ENCODE peak calls at places on chromosomes 11 and 22, in six cellular contexts. One of them, this sample, is unnamed.

GRCh38 chr11:124867700-124868099 is 2.5 kb downstream of the ROBO3 start:
- DNase-seq in cardiac fibroblast: peak; percentile 49
- DNase-seq in A549: peak; percentile 40
- DNase-seq in fibroblast of the aortic adventitia: peak; percentile 39
- DNase-seq in left ventricle myocardium inferior: no peak
- DNase-seq in testis: no peak
- DNase-seq in this sample: peak; percentile 33

GRCh38 chr11:122754553-122755322 is 83.6 kb upstream of the CRTAM start:
- DNase-seq in cardiac fibroblast: no peak
- DNase-seq in A549: no peak
- DNase-seq in fibroblast of the aortic adventitia: no peak
- DNase-seq in left ventricle myocardium inferior: no peak
- DNase-seq in testis: no peak
- DNase-seq in this sample: no peak

GRCh38 chr11:11420512-11420911 is 67.5 kb upstream of the CSNK2A3 start:
- DNase-seq in cardiac fibroblast: no peak
- DNase-seq in A549: no peak
- DNase-seq in fibroblast of the aortic adventitia: no peak
- DNase-seq in left ventricle myocardium inferior: no peak
- DNase-seq in testis: no peak
- DNase-seq in this sample: no peak

GRCh38 chr22:40727607-40728325 is 48.5 kb downstream of the MCHR1 start:
- DNase-seq in cardiac fibroblast: no peak
- DNase-seq in A549: no peak
- DNase-seq in fibroblast of the aortic adventitia: no peak
- DNase-seq in left ventricle myocardium inferior: no peak
- DNase-seq in testis: no peak
- DNase-seq in this sample: no peak

GRCh38 chr11:95378106-95378505 is 147.1 kb upstream of the SESN3 start:
- DNase-seq in cardiac fibroblast: no peak
- DNase-seq in A549: no peak
- DNase-seq in fibroblast of the aortic adventitia: peak; percentile 43
- DNase-seq in left ventricle myocardium inferior: no peak
- DNase-seq in testis: no peak
- DNase-seq in this sample: peak; percentile 56

GRCh38 chr11:27218498-27219038 is 144.4 kb downstream of the CCDC34 start:
- DNase-seq in cardiac fibroblast: peak; percentile 56
- DNase-seq in A549: peak; percentile 60
- DNase-seq in fibroblast of the aortic adventitia: peak; percentile 94
- DNase-seq in left ventricle myocardium inferior: no peak
- DNase-seq in testis: no peak
- DNase-seq in this sample: peak; percentile 96

GRCh38 chr22:25057013-25057881 is 104.7 kb downstream of the KIAA1671 start:
- DNase-seq in cardiac fibroblast: peak; percentile 52
- DNase-seq in A549: peak; percentile 56
- DNase-seq in fibroblast of the aortic adventitia: peak; percentile 20
- DNase-seq in left ventricle myocardium inferior: peak; percentile 58
- DNase-seq in testis: peak; percentile 79
- DNase-seq in this sample: peak; percentile 23

GRCh38 chr11:61425367-61426131 is 4.2 kb downstream of the CPSF7 start:
- DNase-seq in cardiac fibroblast: no peak
- DNase-seq in A549: no peak
- DNase-seq in fibroblast of the aortic adventitia: no peak
- DNase-seq in left ventricle myocardium inferior: no peak
- DNase-seq in testis: no peak
- DNase-seq in this sample: no peak

GRCh38 chr11:123719452-123719851 is 22.0 kb downstream of the ZNF202 start:
- DNase-seq in cardiac fibroblast: no peak
- DNase-seq in A549: no peak
- DNase-seq in fibroblast of the aortic adventitia: peak; percentile 47
- DNase-seq in left ventricle myocardium inferior: no peak
- DNase-seq in testis: no peak
- DNase-seq in this sample: peak; percentile 57

GRCh38 chr11:7903940-7904339 is 27.1 kb downstream of the OR10A6 start:
- DNase-seq in cardiac fibroblast: no peak
- DNase-seq in A549: no peak
- DNase-seq in fibroblast of the aortic adventitia: no peak
- DNase-seq in left ventricle myocardium inferior: no peak
- DNase-seq in testis: no peak
- DNase-seq in this sample: no peak

GRCh38 chr22:22714600-22715361 is 70.4 kb downstream of the GGTLC2 start:
- DNase-seq in cardiac fibroblast: no peak
- DNase-seq in A549: no peak
- DNase-seq in fibroblast of the aortic adventitia: no peak
- DNase-seq in left ventricle myocardium inferior: no peak
- DNase-seq in testis: no peak
- DNase-seq in this sample: no peak
- H3K4me3 ChIP-seq in cardiac fibroblast: no peak overlapping the region
- H3K4me3 ChIP-seq in A549: no peak overlapping the region
- H3K4me3 ChIP-seq in fibroblast of the aortic adventitia: no peak overlapping the region
- H3K4me3 ChIP-seq in left ventricle myocardium inferior: no peak overlapping the region
- H3K4me3 ChIP-seq in testis: no peak overlapping the region
- H3K4me3 ChIP-seq in this sample: no peak overlapping the region

GRCh38 chr11:117430293-117430955 is 102.8 kb downstream of the CEP164 start:
- DNase-seq in cardiac fibroblast: no peak
- DNase-seq in A549: no peak
- DNase-seq in fibroblast of the aortic adventitia: no peak
- DNase-seq in left ventricle myocardium inferior: no peak
- DNase-seq in testis: no peak
- DNase-seq in this sample: no peak

GRCh38 chr11:117428186-117428855 is 100.7 kb downstream of the CEP164 start:
- DNase-seq in cardiac fibroblast: no peak
- DNase-seq in A549: no peak
- DNase-seq in fibroblast of the aortic adventitia: no peak
- DNase-seq in left ventricle myocardium inferior: no peak
- DNase-seq in testis: no peak
- DNase-seq in this sample: no peak

GRCh38 chr11:117427356-117427874 is 99.8 kb downstream of the CEP164 start:
- DNase-seq in cardiac fibroblast: no peak
- DNase-seq in A549: no peak
- DNase-seq in fibroblast of the aortic adventitia: no peak
- DNase-seq in left ventricle myocardium inferior: no peak
- DNase-seq in testis: no peak
- DNase-seq in this sample: no peak

GRCh38 chr11:117426941-117427340 is 99.3 kb downstream of the CEP164 start:
- DNase-seq in cardiac fibroblast: no peak
- DNase-seq in A549: no peak
- DNase-seq in fibroblast of the aortic adventitia: no peak
- DNase-seq in left ventricle myocardium inferior: no peak
- DNase-seq in testis: no peak
- DNase-seq in this sample: no peak

GRCh38 chr11:117428856-117429229 is 101.2 kb downstream of the CEP164 start:
- DNase-seq in cardiac fibroblast: no peak
- DNase-seq in A549: no peak
- DNase-seq in fibroblast of the aortic adventitia: no peak
- DNase-seq in left ventricle myocardium inferior: no peak
- DNase-seq in testis: no peak
- DNase-seq in this sample: no peak
- TF ChIP-seq CTCF in cardiac fibroblast: no peak
- TF ChIP-seq CTCF in A549: no peak
- TF ChIP-seq CTCF in fibroblast of the aortic adventitia: no peak
- TF ChIP-seq CTCF in left ventricle myocardium inferior: no peak
- TF ChIP-seq CTCF in testis: no peak
- TF ChIP-seq CTCF in this sample: no peak

DNA sequence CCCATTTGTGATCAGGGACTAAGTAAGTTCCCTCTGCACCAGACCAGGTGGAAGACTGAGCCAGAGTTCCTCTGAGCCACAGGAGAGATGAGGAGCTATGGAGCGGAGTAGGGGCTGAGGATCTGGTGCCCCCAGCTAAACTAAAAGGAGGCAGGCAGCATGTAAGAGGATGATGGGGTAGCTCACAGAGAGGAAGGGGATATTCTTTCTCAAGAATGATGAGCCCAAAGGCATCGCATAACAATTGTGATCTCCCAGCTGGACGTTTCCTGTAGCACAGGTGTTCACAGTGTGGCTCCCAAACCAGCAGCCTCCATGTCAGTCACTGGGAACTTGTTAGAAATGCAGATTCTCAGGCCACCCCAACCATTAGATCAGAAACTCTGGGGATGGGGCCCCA is 24.4 kb downstream of the ADAMTS8 start:
- DNase-seq in cardiac fibroblast: no peak
- DNase-seq in A549: no peak
- DNase-seq in fibroblast of the aortic adventitia: no peak
- DNase-seq in left ventricle myocardium inferior: no peak
- DNase-seq in testis: no peak
- DNase-seq in this sample: no peak
- H3K4me3 ChIP-seq in cardiac fibroblast: no peak overlapping the region
- H3K4me3 ChIP-seq in A549: no peak overlapping the region
- H3K4me3 ChIP-seq in fibroblast of the aortic adventitia: no peak overlapping the region
- H3K4me3 ChIP-seq in left ventricle myocardium inferior: no peak overlapping the region
- H3K4me3 ChIP-seq in testis: no peak overlapping the region
- H3K4me3 ChIP-seq in this sample: no peak overlapping the region

DNA sequence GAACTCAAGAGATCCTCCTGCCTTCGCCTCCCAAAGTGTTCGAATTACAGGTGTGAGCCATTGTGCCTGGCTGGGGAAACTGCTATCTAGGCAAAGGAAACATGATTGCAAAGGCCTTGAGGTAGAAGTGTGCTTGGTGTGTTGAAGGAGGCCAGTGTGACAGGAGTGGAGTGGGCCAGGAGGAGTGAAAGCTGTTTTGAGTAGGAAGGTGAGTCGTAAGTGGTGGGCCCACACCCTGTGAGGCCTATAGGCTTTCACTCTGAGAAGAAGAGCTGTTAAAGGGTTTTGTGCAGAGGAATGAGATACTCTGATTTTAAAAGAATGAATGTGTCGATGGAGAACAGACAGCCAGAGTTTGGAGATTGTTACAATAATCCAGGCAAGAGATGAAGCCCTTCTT is 43.4 kb downstream of the WEE1 start:
- DNase-seq in cardiac fibroblast: no peak
- DNase-seq in A549: no peak
- DNase-seq in fibroblast of the aortic adventitia: peak; percentile 59
- DNase-seq in left ventricle myocardium inferior: no peak
- DNase-seq in testis: no peak
- DNase-seq in this sample: peak; percentile 40
- TF ChIP-seq CTCF in cardiac fibroblast: no peak
- TF ChIP-seq CTCF in A549: no peak
- TF ChIP-seq CTCF in fibroblast of the aortic adventitia: no peak
- TF ChIP-seq CTCF in left ventricle myocardium inferior: no peak
- TF ChIP-seq CTCF in testis: no peak
- TF ChIP-seq CTCF in this sample: no peak

GRCh38 chr22:30287626-30288413 is 1.5 kb downstream of the CASTOR1 start:
- DNase-seq in cardiac fibroblast: peak; percentile 97
- DNase-seq in A549: peak; percentile 91
- DNase-seq in fibroblast of the aortic adventitia: peak; percentile 93
- DNase-seq in left ventricle myocardium inferior: peak; percentile 88
- DNase-seq in testis: peak; percentile 91
- DNase-seq in this sample: peak; percentile 88
- H3K4me3 ChIP-seq in cardiac fibroblast: peak overlapping the region; percentile 68
- H3K4me3 ChIP-seq in A549: peak overlapping the region; percentile 72
- H3K4me3 ChIP-seq in fibroblast of the aortic adventitia: peak overlapping the region; percentile 90
- H3K4me3 ChIP-seq in left ventricle myocardium inferior: peak overlapping the region; percentile 92
- H3K4me3 ChIP-seq in testis: no peak overlapping the region
- H3K4me3 ChIP-seq in this sample: peak overlapping the region; percentile 53

GRCh38 chr22:31084811-31085492 is 3.8 kb downstream of the SMTN start:
- DNase-seq in cardiac fibroblast: peak; percentile 91
- DNase-seq in A549: peak; percentile 39
- DNase-seq in fibroblast of the aortic adventitia: peak; percentile 76
- DNase-seq in left ventricle myocardium inferior: peak; percentile 90
- DNase-seq in testis: peak; percentile 93
- DNase-seq in this sample: peak; percentile 66
- TF ChIP-seq CTCF in cardiac fibroblast: peak; percentile 64
- TF ChIP-seq CTCF in A549: peak; percentile 55
- TF ChIP-seq CTCF in fibroblast of the aortic adventitia: peak; percentile 75
- TF ChIP-seq CTCF in left ventricle myocardium inferior: peak; percentile 91
- TF ChIP-seq CTCF in testis: peak; percentile 83
- TF ChIP-seq CTCF in this sample: peak; percentile 56